ENCODE peak calls at places on chromosomes 11 and 22, in seven cellular contexts. D is brain microvascular endothelial cell, M is stomach, W is heart left ventricle, O is fibroblast of lung, H is tibial nerve, V is ovary. E is an unnamed sample.

GRCh38 chr11:126573325-126574076 is 218.0 kb downstream of the ST3GAL4 start:
- DNase-seq in D (no peak), M (no peak), V (no peak), O (no peak), H (no peak), W (no peak), E (peak)

GRCh38 chr11:123374622-123374968 is 55.5 kb upstream of the GRAMD1B start:
- DNase-seq in D (no peak), M (no peak), V (no peak), W (peak), H (no peak), O (no peak), E (no peak)

GRCh38 chr11:102111011-102111786 is 952 bp downstream of the YAP1 start:
- DNase-seq in O (peak), M (peak), W (peak), D (peak), H (peak), V (peak), E (peak)

GRCh38 chr22:46750530-46750800 is 12.0 kb upstream of the TBC1D22A start:
- DNase-seq in V (no peak), M (no peak), O (no peak), H (no peak), W (no peak), D (no peak), E (no peak)

GRCh38 chr11:66136752-66137123 is 66.7 kb downstream of the PACS1 start:
- DNase-seq in V (no peak), M (no peak), H (no peak), W (no peak), D (peak), O (peak), E (no peak)

GRCh38 chr11:45657496-45658260 is 7.7 kb downstream of the CHST1 start:
- DNase-seq in H (no peak), D (no peak), M (no peak), W (no peak), O (no peak), V (no peak), E (no peak)

GRCh38 chr22:28909375-28909774 is 26.0 kb downstream of the ZNRF3 start:
- DNase-seq in M (no peak), V (no peak), O (no peak), W (no peak), D (peak), H (no peak), E (no peak)

GRCh38 chr11:103800406-103801114 is 235.9 kb upstream of the DDI1 start:
- DNase-seq in V (peak), D (no peak), H (no peak), M (no peak), O (no peak), W (peak), E (peak)

GRCh38 chr11:69199583-69200295 is 44.0 kb downstream of the SMIM38 start:
- DNase-seq in O (no peak), M (no peak), H (no peak), D (no peak), V (no peak), W (no peak), E (no peak)

GRCh38 chr22:49964136-49964492 is 3.5 kb downstream of the PIM3 start:
- DNase-seq in M (peak), O (no peak), D (no peak), V (peak), H (no peak), W (peak), E (no peak)

GRCh38 chr22:49094858-49095257 is 732.8 kb downstream of the BRD1 start:
- DNase-seq in V (no peak), W (no peak), O (no peak), H (no peak), D (no peak), M (no peak), E (no peak)

GRCh38 chr11:19326499-19326898 is 85.8 kb upstream of the E2F8 start:
- DNase-seq in V (no peak), D (no peak), H (no peak), W (no peak), M (no peak), O (peak), E (no peak)

GRCh38 chr22:44738347-44738715 is 14.0 kb upstream of the ARHGAP8 start:
- DNase-seq in D (no peak), M (peak), V (no peak), O (no peak), W (no peak), H (no peak), E (no peak)

GRCh38 chr11:11346249-11346648 is 6.8 kb downstream of the CSNK2A3 start:
- DNase-seq in O (no peak), W (no peak), D (no peak), H (no peak), M (no peak), V (no peak), E (no peak)

GRCh38 chr11:19101803-19102520 is 15.0 kb upstream of the ZDHHC13 start:
- DNase-seq in H (no peak), D (no peak), O (no peak), M (no peak), W (no peak), V (no peak), E (no peak)

GRCh38 chr22:29810156-29810555 is 27.9 kb downstream of the ASCC2 start:
- DNase-seq in D (no peak), V (no peak), O (no peak), W (no peak), M (no peak), H (no peak), E (no peak)

GRCh38 chr11:109132539-109132938 is 289.5 kb upstream of the C11orf87 start:
- DNase-seq in O (no peak), H (no peak), W (no peak), V (no peak), M (no peak), D (no peak), E (peak)

GRCh38 chr11:72736452-72737069 is 15.6 kb downstream of the ARAP1 start:
- DNase-seq in M (no peak), D (peak), O (peak), W (peak), H (peak), V (no peak), E (no peak)

GRCh38 chr11:66970808-66971442 is 4.2 kb upstream of the C11orf86 start:
- DNase-seq in D (peak), O (peak), M (no peak), H (peak), W (no peak), V (no peak), E (no peak)

DNA sequence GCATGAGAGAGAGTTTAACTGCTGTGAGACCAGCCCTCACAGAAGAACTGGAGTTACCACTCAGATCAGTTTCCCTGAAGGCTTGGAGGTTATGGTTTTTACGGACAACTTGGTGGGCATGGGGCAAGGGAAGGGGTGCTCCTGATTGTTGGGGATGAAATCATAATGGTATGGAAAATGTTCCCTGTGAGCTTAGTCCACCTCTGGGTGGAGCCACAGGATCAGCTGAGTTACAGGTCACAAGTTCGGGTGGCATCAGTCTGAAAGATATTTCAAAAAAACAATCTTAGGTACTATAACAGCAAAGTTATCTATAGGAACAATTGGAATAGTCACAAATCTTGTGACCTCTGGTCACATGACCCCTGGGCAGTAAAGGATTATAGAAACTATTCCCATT is 162.9 kb downstream of the DLG2 start:
- DNase-seq in O (no peak), H (no peak), M (no peak), D (no peak), V (no peak), W (no peak), E (peak)
- TF ChIP-seq CTCF in O (no peak), H (no peak), M (no peak), D (no peak), V (no peak), W (no peak), E (peak)

GRCh38 chr11:3163241-3163981 is 1.7 kb downstream of the OSBPL5 start:
- DNase-seq in H (no peak), M (no peak), D (no peak), O (no peak), V (peak), W (peak), E (no peak)

GRCh38 chr11:3165152-3165705 is at the start of gene OSBPL5:
- DNase-seq in V (peak), D (no peak), O (peak), W (peak), H (peak), M (peak), E (peak)

GRCh38 chr11:3164540-3165151 is 464 bp downstream of the OSBPL5 start:
- DNase-seq in V (peak), H (no peak), W (peak), O (no peak), D (no peak), M (no peak), E (peak)

GRCh38 chr11:3162410-3163240 is 2.5 kb downstream of the OSBPL5 start:
- DNase-seq in M (no peak), D (no peak), V (peak), W (peak), H (no peak), O (no peak), E (no peak)

DNA sequence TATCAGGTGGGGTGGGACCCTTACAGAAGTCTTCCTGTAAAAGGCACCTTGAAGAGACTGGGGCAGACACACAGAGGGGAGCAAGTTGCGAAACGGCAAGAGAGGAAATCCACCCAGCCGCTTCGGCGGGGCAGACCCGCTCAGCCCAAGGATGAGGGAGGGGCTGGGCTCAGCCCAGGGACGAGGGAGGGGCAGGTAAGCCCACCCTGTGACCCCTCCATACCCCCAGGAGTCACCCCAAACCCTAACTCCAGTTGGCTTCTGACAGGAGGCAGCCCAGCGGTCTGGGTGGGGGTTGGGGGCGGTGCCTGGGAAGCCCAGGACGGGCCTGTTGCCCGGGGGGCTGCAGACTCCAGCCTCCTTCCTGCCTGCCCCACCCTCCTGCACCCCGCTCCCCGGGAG is 971 bp downstream of the OSBPL5 start:
- DNase-seq in H (no peak), M (no peak), W (peak), D (no peak), O (no peak), V (peak), E (no peak)
- H3K4me3 ChIP-seq in H (peak), M (peak), W (peak), D (peak), O (peak), V (peak), E (peak)

DNA sequence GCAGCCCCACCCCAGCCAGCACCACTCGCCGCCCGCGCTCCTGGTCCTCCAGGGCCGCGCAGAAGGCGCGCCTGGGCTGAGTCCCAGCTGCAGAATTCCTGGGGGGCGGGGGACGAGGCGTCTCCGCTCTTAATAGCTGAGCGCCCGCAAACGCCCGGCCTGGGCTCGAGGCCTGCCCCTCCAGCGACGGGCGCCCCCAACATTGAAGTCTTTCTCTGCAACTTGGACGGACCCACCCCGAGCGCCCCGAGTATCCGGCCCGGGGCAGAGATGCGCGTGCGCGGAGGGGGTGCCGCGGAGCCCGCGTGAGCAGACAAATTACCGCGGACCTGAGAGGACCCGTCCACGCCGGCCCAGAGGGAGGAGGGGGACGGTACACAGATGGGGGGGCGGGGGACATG is 6.7 kb upstream of the SYT7 start:
- DNase-seq in M (peak), D (no peak), H (no peak), O (no peak), V (peak), W (peak), E (peak)
- H3K27ac ChIP-seq in M (peak), D (no peak), H (peak), O (no peak), V (no peak), W (peak), E (no peak)

GRCh38 chr11:93622043-93622442 is 39.4 kb upstream of the CEP295 start:
- DNase-seq in M (no peak), O (peak), D (no peak), V (no peak), W (no peak), H (no peak), E (no peak)
- TF ChIP-seq CTCF in M (no peak), O (no peak), D (peak), V (no peak), W (no peak), H (no peak), E (no peak)

DNA sequence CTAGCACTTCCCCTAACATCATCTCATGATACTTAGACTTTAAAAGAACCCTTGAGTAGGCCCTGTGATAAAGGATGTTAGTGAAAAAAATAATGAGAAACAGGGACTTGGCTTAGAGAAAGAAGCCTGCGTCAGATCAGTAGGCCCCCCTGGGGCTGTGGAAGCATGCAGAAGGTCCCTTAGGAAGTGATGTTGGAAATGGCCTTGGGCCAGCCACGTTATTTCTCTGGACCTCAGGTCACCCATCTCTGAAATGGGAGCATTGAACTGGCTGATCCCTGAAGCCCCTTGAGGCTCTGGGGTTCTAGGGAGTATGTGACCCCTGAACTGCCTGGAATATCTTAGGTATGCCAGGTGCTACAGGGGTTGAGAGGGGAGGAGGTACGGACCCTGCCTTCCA is 40.2 kb downstream of the MCM5 start:
- DNase-seq in V (no peak), O (no peak), M (no peak), H (no peak), W (peak), D (no peak), E (no peak)
- H3K4me3 ChIP-seq in V (no peak), O (no peak), M (no peak), H (no peak), W (no peak), D (no peak), E (no peak)

GRCh38 chr22:37911697-37912096 is 5.6 kb downstream of the MICALL1 start:
- DNase-seq in D (no peak), W (no peak), V (no peak), M (no peak), H (no peak), O (no peak), E (peak)
- H3K27ac ChIP-seq in D (no peak), W (peak), V (no peak), M (no peak), H (no peak), O (no peak), E (peak)

GRCh38 chr11:1202776-1203504 is 19.9 kb upstream of the MUC5B start:
- DNase-seq in W (peak), M (peak), O (peak), D (peak), V (peak), H (peak), E (peak)
- TF ChIP-seq CTCF in W (peak), M (peak), O (peak), D (peak), V (peak), H (peak), E (peak)

E was measured in GM23338.